ENCODE peak calls at places on chromosomes 16 and 17, in seven cellular contexts. H is left ventricle myocardium inferior; G is thoracic aorta; Z is tibial artery; E is OCI-LY7; L is CD4-positive, alpha-beta memory T cell; S is A549. P is an unnamed sample. For H3K4me1, the result is how much of the 10 kb centered on the place peaks cover.

GRCh38 chr16:11084484-11085024 is 140.2 kb downstream of the CLEC16A start:
- DNase-seq in H (no peak), G (no peak), Z (no peak), E (no peak), L (no peak), S (no peak), P (no peak)

GRCh38 chr16:23518435-23518891 is 8.2 kb upstream of the GGA2 start:
- DNase-seq in H (no peak), G (no peak), Z (no peak), E (peak), L (no peak), S (no peak), P (no peak)

GRCh38 chr16:83118365-83118764 is 491.6 kb downstream of the CDH13 start:
- DNase-seq in H (no peak), G (no peak), Z (no peak), E (peak), L (no peak), S (no peak), P (no peak)

GRCh38 chr17:76727745-76728456 is 1.3 kb downstream of the METTL23 start:
- DNase-seq in H (no peak), G (no peak), Z (no peak), E (peak), L (peak), S (no peak), P (no peak)

GRCh38 chr17:76405967-76406647 is 21.7 kb downstream of the SPHK1 start:
- DNase-seq in H (peak), G (no peak), Z (peak), E (peak), L (no peak), S (no peak), P (peak)

GRCh38 chr16:57489229-57489628 is 2.9 kb upstream of the DOK4 start:
- DNase-seq in H (peak), G (no peak), Z (no peak), E (no peak), L (no peak), S (no peak), P (no peak)

GRCh38 chr17:11292491-11292890 is 51.5 kb downstream of the SHISA6 start:
- DNase-seq in H (no peak), G (no peak), Z (no peak), E (no peak), L (no peak), S (no peak), P (no peak)

GRCh38 chr17:15926039-15926740 is 18.7 kb upstream of the ADORA2B start:
- DNase-seq in H (no peak), G (no peak), Z (no peak), E (no peak), L (no peak), S (no peak), P (no peak)

GRCh38 chr16:58652741-58653140 is 23.1 kb upstream of the CNOT1 start:
- DNase-seq in H (no peak), G (no peak), Z (no peak), E (no peak), L (no peak), S (no peak), P (no peak)

GRCh38 chr16:2531696-2532493 is 687 bp upstream of the CEMP1 start:
- DNase-seq in H (peak), G (peak), Z (peak), E (peak), L (peak), S (peak), P (peak)

GRCh38 chr17:40099627-40100418 is 566 bp downstream of the NR1D1 start:
- DNase-seq in H (no peak), G (no peak), Z (peak), E (no peak), L (no peak), S (no peak), P (no peak)

GRCh38 chr17:28729950-28730330 is 1.4 kb downstream of the NEK8 start:
- DNase-seq in H (no peak), G (no peak), Z (no peak), E (no peak), L (no peak), S (no peak), P (no peak)

GRCh38 chr17:47990962-47991731 is 20.2 kb downstream of the CDK5RAP3 start:
- DNase-seq in H (no peak), G (no peak), Z (no peak), E (no peak), L (no peak), S (no peak), P (no peak)

GRCh38 chr16:47499080-47499699 is 38.1 kb downstream of the PHKB start:
- DNase-seq in H (no peak), G (no peak), Z (no peak), E (no peak), L (no peak), S (no peak), P (no peak)
- H3K4me1 ChIP-seq in H (under half), G (under half), Z (under half), E (under half), L (under half), S (under half), P (under half)

GRCh38 chr17:80908206-80908605 is 83.4 kb upstream of the CHMP6 start:
- DNase-seq in H (no peak), G (no peak), Z (no peak), E (no peak), L (no peak), S (no peak), P (no peak)

GRCh38 chr17:80910043-80910442 is 81.6 kb upstream of the CHMP6 start:
- DNase-seq in H (no peak), G (no peak), Z (peak), E (no peak), L (no peak), S (no peak), P (no peak)

GRCh38 chr17:80908776-80909175 is 82.9 kb upstream of the CHMP6 start:
- DNase-seq in H (no peak), G (no peak), Z (no peak), E (no peak), L (no peak), S (no peak), P (no peak)

GRCh38 chr17:80907281-80907680 is 84.4 kb upstream of the CHMP6 start:
- DNase-seq in H (no peak), G (no peak), Z (no peak), E (no peak), L (no peak), S (no peak), P (no peak)

DNA sequence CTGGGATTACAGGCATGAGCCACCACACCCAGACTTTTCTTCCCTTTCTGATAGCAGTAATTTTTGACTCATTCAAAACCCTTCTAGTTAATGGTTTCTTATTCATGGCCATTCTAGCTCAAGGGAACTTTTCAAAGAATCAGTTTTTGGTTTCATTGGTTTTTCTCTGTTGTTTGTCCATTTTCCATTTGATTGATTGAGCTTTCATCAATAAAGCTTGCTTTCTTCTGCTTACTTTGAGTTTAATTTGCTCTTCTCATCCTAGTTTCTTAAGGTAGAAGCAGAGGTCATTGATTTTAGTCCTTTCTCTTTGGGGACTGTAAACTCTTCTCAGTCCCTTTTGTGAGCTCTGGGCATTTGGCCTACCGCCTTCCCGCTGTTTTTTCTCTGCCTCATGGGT is 82.0 kb upstream of the CHMP6 start:
- DNase-seq in H (no peak), G (no peak), Z (no peak), E (no peak), L (no peak), S (no peak), P (no peak)
- H3K4me1 ChIP-seq in H (under half), G (under half), Z (under half), E (under half), L (under half), S (under half), P (under half)

DNA sequence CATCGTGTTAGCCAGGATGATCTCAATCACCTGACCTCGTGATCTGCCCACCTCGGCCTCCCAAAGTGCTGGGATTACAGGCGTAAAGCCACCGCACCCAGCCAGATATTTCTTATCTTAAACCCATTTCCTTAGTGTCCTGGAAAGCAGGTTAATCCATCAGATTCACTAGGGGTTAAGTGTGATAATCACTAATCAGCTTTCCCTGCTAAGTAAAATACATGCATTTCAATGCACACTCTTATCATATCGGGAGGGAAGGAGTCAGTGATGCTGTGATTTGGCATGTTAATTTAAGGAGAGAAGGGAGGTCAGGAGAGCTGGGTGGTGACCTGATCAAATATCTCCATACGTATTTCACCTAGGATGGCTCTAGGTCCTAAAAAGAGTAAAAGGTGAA is 29.1 kb downstream of the STAT3 start:
- DNase-seq in H (no peak), G (no peak), Z (no peak), E (no peak), L (no peak), S (no peak), P (no peak)
- H3K4me1 ChIP-seq in H (half or more), G (half or more), Z (half or more), E (under half), L (under half), S (under half), P (half or more)

DNA sequence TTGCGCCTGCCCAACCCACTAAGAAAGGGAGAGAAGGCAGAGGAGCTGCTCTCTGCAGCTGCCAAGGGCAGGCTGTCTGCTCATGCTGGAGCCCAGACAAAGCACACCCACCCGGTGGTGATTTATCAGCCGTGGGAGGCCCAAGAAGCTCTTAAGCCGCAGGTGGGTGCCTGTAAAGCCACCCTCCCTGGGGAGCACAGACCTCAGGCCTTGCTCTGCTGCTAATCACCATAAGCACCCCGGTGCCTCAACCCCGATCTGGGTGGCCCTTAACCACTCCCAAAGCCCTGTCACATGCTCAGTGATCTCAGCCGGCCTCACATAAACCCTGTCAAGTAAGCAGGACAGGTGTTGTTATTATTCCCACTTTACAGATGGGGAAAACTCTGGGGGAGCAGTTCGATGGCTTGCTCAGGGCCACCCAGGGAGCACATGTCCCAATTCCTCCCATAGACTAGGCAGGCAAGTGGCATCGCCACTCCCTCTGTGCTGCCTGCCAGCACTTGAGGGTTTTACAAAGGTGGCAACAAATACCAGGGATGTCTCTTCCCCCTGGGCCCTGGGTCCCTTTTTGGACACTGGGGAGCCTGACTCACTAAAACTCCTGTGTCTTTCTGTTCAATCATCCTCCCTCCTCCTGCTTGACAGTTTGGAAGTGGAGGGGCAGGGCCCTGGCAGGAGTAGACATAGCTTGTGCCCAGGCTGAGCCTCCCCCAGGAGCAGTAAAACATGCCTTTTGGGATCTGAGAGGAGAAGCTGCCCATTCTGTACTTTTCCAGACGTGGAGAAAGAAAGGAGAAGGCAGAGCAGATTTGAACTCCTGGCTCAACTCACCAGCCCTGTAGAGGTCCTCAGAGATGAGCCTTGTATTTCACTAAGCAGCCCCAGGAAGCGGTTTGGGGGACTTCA is 299.3 kb downstream of the SOX9 start:
- DNase-seq in H (no peak), G (no peak), Z (no peak), E (peak), L (no peak), S (no peak), P (no peak)
- H3K4me1 ChIP-seq in H (under half), G (under half), Z (under half), E (under half), L (under half), S (half or more), P (under half)

GRCh38 chr17:62000186-62000585 is 64.9 kb downstream of the MED13 start:
- DNase-seq in H (no peak), G (no peak), Z (no peak), E (no peak), L (no peak), S (no peak), P (no peak)

GRCh38 chr17:61996916-61997605 is 68.0 kb downstream of the MED13 start:
- DNase-seq in H (no peak), G (no peak), Z (no peak), E (no peak), L (no peak), S (no peak), P (no peak)

GRCh38 chr17:62001105-62001504 is 64.0 kb downstream of the MED13 start:
- DNase-seq in H (no peak), G (no peak), Z (no peak), E (no peak), L (no peak), S (no peak), P (no peak)

GRCh38 chr17:61997649-61998048 is 67.4 kb downstream of the MED13 start:
- DNase-seq in H (no peak), G (no peak), Z (no peak), E (no peak), L (no peak), S (no peak), P (no peak)
- H3K4me1 ChIP-seq in H (under half), G (under half), Z (under half), E (under half), L (under half), S (under half), P (under half)

DNA sequence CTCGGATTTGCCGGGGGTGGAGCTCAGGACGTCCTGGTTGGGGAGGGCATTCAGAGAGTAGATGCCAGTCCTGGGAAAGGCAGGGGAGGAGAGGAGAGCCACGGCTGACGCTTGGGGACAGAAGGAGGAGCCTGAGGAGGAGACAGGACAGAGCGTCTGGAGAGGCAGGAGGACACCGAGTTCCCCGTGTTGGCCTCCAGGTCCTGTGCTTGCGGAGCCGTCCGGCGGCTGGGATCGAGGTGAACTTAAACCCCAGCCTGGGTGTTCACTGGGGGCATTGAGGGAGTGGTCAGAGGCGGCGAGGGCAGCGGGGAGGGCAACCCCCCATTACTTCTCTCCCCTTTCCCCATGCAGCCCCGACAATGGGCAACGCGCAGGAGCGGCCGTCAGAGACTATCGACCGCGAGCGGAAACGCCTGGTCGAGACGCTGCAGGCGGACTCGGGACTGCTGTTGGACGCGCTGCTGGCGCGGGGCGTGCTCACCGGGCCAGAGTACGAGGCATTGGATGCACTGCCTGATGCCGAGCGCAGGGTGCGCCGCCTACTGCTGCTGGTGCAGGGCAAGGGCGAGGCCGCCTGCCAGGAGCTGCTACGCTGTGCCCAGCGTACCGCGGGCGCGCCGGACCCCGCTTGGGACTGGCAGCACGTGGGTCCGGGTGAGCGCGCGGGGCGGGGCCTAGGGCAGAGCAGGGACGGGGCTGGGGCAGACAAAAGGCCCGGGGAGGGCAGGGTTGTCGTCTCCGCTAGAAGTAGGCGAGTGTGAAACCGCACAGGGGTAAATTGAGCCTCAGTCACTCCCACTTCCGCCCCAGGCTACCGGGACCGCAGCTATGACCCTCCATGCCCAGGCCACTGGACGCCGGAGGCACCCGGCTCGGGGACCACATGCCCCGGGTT is 3.7 kb downstream of the NOL3 start:
- DNase-seq in H (peak), G (peak), Z (peak), E (peak), L (peak), S (peak), P (peak)
- H3K4me1 ChIP-seq in H (half or more), G (half or more), Z (half or more), E (under half), L (under half), S (under half), P (half or more)